ENCODE peak calls at places on chromosomes 7 and 10, in four cellular contexts. One of them, this sample, is unnamed.

GRCh38 chr7:112449353-112449752 is 907 bp upstream of the IFRD1 start:
- DNase-seq in cardiac muscle cell: no peak
- DNase-seq in AG10803: no peak
- DNase-seq in mammary epithelial cell: peak; percentile 84
- DNase-seq in this sample: peak; percentile 51

GRCh38 chr7:30175171-30175570 is 40.4 kb downstream of the MTURN start:
- DNase-seq in cardiac muscle cell: peak; percentile 55
- DNase-seq in AG10803: no peak
- DNase-seq in mammary epithelial cell: no peak
- DNase-seq in this sample: no peak

GRCh38 chr10:59752278-59752940 is 846 bp downstream of the MRLN start:
- DNase-seq in cardiac muscle cell: no peak
- DNase-seq in AG10803: no peak
- DNase-seq in mammary epithelial cell: no peak
- DNase-seq in this sample: no peak

GRCh38 chr10:26437637-26438461 is at the start of gene APBB1IP:
- DNase-seq in cardiac muscle cell: no peak
- DNase-seq in AG10803: peak; percentile 85
- DNase-seq in mammary epithelial cell: no peak
- DNase-seq in this sample: no peak

GRCh38 chr10:59276928-59277327 is 85.4 kb downstream of the FAM13C start:
- DNase-seq in cardiac muscle cell: no peak
- DNase-seq in AG10803: no peak
- DNase-seq in mammary epithelial cell: no peak
- DNase-seq in this sample: no peak

GRCh38 chr10:128147669-128148068 is 21.4 kb upstream of the MKI67 start:
- DNase-seq in cardiac muscle cell: no peak
- DNase-seq in AG10803: peak; percentile 97
- DNase-seq in mammary epithelial cell: peak; percentile 83
- DNase-seq in this sample: peak; percentile 73

GRCh38 chr10:125845617-125846016 is 22.3 kb downstream of the BCCIP start:
- DNase-seq in cardiac muscle cell: no peak
- DNase-seq in AG10803: no peak
- DNase-seq in mammary epithelial cell: no peak
- DNase-seq in this sample: no peak

GRCh38 chr7:710161-710560 is 16.3 kb upstream of the DNAAF5 start:
- DNase-seq in cardiac muscle cell: no peak
- DNase-seq in AG10803: no peak
- DNase-seq in mammary epithelial cell: no peak
- DNase-seq in this sample: no peak

GRCh38 chr7:47354831-47355541 is 226.9 kb downstream of the TNS3 start:
- DNase-seq in cardiac muscle cell: no peak
- DNase-seq in AG10803: no peak
- DNase-seq in mammary epithelial cell: no peak
- DNase-seq in this sample: no peak

GRCh38 chr7:38052786-38053185 is 125.3 kb upstream of the STARD3NL start:
- DNase-seq in cardiac muscle cell: no peak
- DNase-seq in AG10803: no peak
- DNase-seq in mammary epithelial cell: no peak
- DNase-seq in this sample: no peak

GRCh38 chr7:93811198-93811597 is 79.4 kb downstream of the TFPI2 start:
- DNase-seq in cardiac muscle cell: no peak
- DNase-seq in AG10803: no peak
- DNase-seq in mammary epithelial cell: no peak
- DNase-seq in this sample: no peak

GRCh38 chr7:45292481-45292880 is 134.9 kb downstream of the RAMP3 start:
- DNase-seq in cardiac muscle cell: peak; percentile 55
- DNase-seq in AG10803: no peak
- DNase-seq in mammary epithelial cell: no peak
- DNase-seq in this sample: peak; percentile 4

GRCh38 chr10:112369495-112370423 is 4.2 kb upstream of the ACSL5 start:
- DNase-seq in cardiac muscle cell: no peak
- DNase-seq in AG10803: no peak
- DNase-seq in mammary epithelial cell: no peak
- DNase-seq in this sample: no peak

GRCh38 chr7:130150587-130150986 is 54.6 kb downstream of the TMEM209 start:
- DNase-seq in cardiac muscle cell: no peak
- DNase-seq in AG10803: no peak
- DNase-seq in mammary epithelial cell: no peak
- DNase-seq in this sample: no peak

GRCh38 chr10:101972761-101973160 is 83.2 kb downstream of the ARMH3 start:
- DNase-seq in cardiac muscle cell: no peak
- DNase-seq in AG10803: no peak
- DNase-seq in mammary epithelial cell: no peak
- DNase-seq in this sample: no peak

GRCh38 chr10:68330852-68331454 is 911 bp upstream of the HNRNPH3 start:
- DNase-seq in cardiac muscle cell: no peak
- DNase-seq in AG10803: peak; percentile 20
- DNase-seq in mammary epithelial cell: no peak
- DNase-seq in this sample: peak; percentile 14

GRCh38 chr7:133971658-133972057 is 155.5 kb upstream of the LRGUK start:
- DNase-seq in cardiac muscle cell: no peak
- DNase-seq in AG10803: no peak
- DNase-seq in mammary epithelial cell: no peak
- DNase-seq in this sample: no peak

GRCh38 chr7:6600093-6600492 is 10.3 kb downstream of the INTS15 start:
- DNase-seq in cardiac muscle cell: no peak
- DNase-seq in AG10803: no peak
- DNase-seq in mammary epithelial cell: no peak
- DNase-seq in this sample: no peak

GRCh38 chr10:11045995-11046394 is 28.3 kb downstream of the CELF2 start:
- DNase-seq in cardiac muscle cell: no peak
- DNase-seq in AG10803: no peak
- DNase-seq in mammary epithelial cell: no peak
- DNase-seq in this sample: no peak

GRCh38 chr7:79598351-79598750 is 144.9 kb upstream of the MAGI2 start:
- DNase-seq in cardiac muscle cell: no peak
- DNase-seq in AG10803: no peak
- DNase-seq in mammary epithelial cell: no peak
- DNase-seq in this sample: no peak

GRCh38 chr10:102009801-102010425 is 46.1 kb downstream of the ARMH3 start:
- DNase-seq in cardiac muscle cell: peak; percentile 82
- DNase-seq in AG10803: peak; percentile 93
- DNase-seq in mammary epithelial cell: peak; percentile 79
- DNase-seq in this sample: peak; percentile 86

DNA sequence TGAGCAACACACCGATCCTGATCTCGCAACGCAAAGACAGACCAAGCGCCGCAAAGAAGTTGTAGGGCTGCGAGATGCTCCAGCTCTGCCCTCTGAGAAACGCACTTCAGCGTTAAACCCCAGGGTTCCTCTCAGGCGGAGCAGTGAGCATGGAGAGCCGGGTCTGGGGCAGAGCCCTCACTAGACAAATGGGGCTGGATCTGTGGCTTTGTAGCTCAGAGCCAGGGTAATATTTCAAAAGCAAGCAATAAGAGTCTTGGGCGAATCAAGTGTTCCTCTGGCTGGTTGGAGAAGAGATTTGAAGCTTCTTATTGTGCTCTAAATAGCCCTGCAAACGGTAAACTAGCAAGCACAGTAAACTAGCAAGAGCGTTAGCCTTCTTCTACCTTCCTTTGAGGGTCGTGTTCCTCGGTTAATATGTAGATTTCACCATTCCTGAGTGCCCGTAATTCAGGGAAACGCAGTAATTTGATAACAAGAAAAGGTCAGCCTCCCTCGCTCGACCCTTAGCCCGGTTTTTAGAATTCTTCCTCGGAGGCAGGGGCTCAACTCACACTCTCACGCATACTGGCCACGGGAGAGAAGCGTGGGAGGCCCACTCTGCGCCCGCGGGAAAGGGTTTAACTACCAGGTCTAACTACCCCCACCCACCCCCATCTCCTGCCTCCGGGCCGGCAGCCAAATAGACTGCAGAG is 6.7 kb downstream of the SKAP2 start:
- DNase-seq in cardiac muscle cell: peak; percentile 16
- DNase-seq in AG10803: peak; percentile 8
- DNase-seq in mammary epithelial cell: peak; percentile 51
- DNase-seq in this sample: no peak
- H3K4me3 ChIP-seq in cardiac muscle cell: no peak overlapping the region
- H3K4me3 ChIP-seq in AG10803: peak overlapping the region; percentile 28
- H3K4me3 ChIP-seq in mammary epithelial cell: peak overlapping the region; percentile 89
- H3K4me3 ChIP-seq in this sample: no peak overlapping the region

DNA sequence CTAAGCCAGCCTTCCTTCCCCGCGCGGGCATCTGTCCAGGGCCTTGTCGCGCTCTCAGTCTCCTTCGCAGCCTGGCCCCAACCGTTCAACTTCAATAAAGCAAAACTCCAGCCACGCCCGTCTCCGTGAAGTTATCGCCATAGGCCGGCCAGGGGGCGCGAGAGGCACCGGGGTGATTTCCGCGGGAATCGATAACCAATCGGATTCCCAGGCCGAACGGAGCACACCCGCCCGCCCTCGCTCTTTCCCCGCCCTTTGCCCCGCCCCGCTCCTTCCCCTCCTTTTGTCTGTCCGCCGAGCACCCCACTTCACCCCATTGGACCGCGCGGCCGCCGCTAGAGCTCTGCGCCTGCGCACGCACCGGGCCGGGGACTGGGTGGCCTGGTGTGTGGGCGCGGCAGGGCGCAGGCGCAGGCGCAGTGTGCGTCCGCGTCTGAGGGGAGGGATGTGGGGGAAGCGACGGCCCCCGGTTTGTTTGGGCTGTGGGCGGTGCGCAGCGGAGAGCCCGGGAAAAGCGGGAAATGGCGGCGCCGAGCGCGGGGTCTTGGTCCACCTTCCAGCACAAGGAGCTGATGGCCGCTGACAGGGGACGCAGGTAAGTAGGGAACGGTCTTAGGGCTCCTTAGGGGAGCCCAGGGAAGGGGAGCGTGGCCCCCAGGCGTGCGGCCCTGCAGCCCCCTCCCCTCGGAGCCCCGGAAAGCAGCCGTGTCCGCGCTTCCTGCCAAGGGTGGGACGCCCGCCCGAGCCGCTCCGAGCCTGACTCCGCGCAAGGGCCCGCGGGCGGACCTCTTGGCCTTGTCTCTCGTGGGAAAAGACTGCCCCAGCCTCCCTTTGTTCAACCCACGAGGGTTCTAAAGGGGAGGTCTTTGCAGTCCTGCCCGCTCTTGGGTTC is at the start of gene CASP2:
- DNase-seq in cardiac muscle cell: peak; percentile 97
- DNase-seq in AG10803: peak; percentile 96
- DNase-seq in mammary epithelial cell: peak; percentile 97
- DNase-seq in this sample: peak; percentile 87
- TF ChIP-seq CTCF in cardiac muscle cell: peak; percentile 34
- TF ChIP-seq CTCF in AG10803: peak; percentile 52
- TF ChIP-seq CTCF in mammary epithelial cell: peak; percentile 34
- TF ChIP-seq CTCF in this sample: no peak

GRCh38 chr7:99855236-99855635 is 21.6 kb downstream of the OR2AE1 start:
- DNase-seq in cardiac muscle cell: no peak
- DNase-seq in AG10803: no peak
- DNase-seq in mammary epithelial cell: no peak
- DNase-seq in this sample: no peak
- H3K4me3 ChIP-seq in cardiac muscle cell: no peak overlapping the region
- H3K4me3 ChIP-seq in AG10803: no peak overlapping the region
- H3K4me3 ChIP-seq in mammary epithelial cell: no peak overlapping the region
- H3K4me3 ChIP-seq in this sample: no peak overlapping the region

DNA sequence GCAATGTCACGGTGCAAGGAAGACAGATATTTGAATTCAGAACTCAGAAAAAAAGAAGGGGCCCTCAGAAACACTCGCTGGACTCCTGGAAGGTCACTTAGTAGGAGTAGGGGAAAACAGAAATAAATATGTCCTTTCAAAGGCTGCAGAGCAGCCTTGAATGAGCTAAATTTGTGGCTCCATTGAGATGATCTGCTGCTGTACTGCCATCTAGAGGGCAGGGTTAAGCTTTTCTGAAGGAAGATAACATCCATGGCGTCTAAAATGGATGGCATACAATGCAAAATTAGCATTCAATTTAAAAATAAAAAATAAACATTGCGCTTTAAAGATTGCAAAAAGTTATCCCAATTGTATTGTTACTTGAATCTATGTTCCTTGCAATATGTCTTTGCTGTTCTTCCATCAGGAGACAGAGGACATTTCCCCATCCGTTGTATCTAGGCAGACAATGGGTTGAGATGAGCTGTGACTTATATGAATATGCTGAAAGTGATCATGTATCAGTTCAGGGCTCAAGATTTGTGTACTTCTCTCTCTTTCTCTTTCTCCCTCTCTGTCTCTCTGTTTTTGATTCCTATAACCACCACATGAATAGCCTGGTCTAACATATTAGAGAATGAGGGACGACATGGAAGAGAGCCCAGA is 642.2 kb downstream of the SH2D4B start:
- DNase-seq in cardiac muscle cell: peak; percentile 28
- DNase-seq in AG10803: no peak
- DNase-seq in mammary epithelial cell: no peak
- DNase-seq in this sample: no peak
- TF ChIP-seq CTCF in cardiac muscle cell: no peak
- TF ChIP-seq CTCF in AG10803: no peak
- TF ChIP-seq CTCF in mammary epithelial cell: peak; percentile 50
- TF ChIP-seq CTCF in this sample: peak; percentile 14

GRCh38 chr10:73576890-73577591 is 14.1 kb downstream of the USP54 start:
- DNase-seq in cardiac muscle cell: no peak
- DNase-seq in AG10803: no peak
- DNase-seq in mammary epithelial cell: peak; percentile 44
- DNase-seq in this sample: peak; percentile 21
- H3K4me3 ChIP-seq in cardiac muscle cell: no peak overlapping the region
- H3K4me3 ChIP-seq in AG10803: no peak overlapping the region
- H3K4me3 ChIP-seq in mammary epithelial cell: no peak overlapping the region
- H3K4me3 ChIP-seq in this sample: no peak overlapping the region

DNA sequence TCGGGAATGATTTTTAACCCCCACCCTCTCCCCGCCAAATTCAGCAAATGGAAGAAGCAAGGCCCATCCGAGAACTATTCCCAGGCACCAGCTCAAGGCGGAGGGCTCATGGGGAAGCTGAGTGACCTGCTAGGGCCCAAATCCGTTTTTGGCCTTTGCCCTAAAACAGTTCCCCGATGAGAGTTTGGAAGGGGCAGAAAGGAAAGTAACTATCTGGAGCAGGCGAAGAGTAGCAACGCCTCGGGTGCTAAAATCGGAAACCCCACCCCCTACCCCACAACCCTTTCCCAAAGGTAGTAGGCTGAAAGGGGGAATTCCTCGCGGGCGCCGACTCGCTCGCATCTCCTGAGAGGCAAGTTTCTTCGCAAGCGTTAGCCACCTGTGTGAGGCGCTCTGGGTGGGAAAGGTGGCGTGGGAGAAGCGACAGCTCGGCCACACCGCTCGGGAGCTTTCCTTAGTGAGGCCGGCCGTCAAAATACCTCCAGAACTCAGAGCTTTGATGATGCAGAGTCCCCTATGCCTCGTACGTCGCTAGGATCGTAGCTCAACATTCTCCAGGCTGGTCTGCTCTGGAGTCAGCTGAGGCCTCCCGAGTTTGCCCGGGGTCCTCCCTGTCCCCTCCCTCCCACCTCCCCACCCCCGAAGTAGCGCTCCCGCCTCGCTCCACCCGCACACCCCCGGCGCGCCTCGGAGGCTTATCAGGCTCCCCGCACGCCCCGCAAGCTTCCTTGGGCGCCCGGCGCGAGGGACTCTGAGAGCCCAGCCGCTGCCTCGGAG is 638 bp upstream of the PRKG1 start:
- DNase-seq in cardiac muscle cell: peak; percentile 47
- DNase-seq in AG10803: peak; percentile 31
- DNase-seq in mammary epithelial cell: peak; percentile 10
- DNase-seq in this sample: peak; percentile 5
- TF ChIP-seq CTCF in cardiac muscle cell: no peak
- TF ChIP-seq CTCF in AG10803: peak; percentile 3
- TF ChIP-seq CTCF in mammary epithelial cell: no peak
- TF ChIP-seq CTCF in this sample: no peak

DNA sequence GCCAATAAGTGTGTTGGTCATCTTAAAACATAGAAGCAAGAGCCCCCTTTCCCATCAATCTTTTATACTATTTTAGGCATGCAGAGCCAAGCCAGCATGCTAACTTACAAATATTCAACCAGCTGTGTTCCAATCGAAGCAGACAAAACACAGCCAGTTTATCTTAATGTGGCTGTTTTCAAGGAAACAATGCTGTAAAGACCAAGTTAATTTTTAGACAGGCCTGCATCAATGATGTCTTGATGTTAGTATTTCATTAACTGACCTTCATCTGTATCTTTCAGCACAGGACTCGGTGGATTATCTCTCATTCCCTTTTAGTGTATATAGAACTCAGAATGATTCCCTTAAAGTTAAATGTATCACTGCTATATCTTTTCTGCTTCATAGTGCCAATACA is 262.0 kb upstream of the ZWINT start:
- DNase-seq in cardiac muscle cell: no peak
- DNase-seq in AG10803: no peak
- DNase-seq in mammary epithelial cell: no peak
- DNase-seq in this sample: no peak
- H3K4me3 ChIP-seq in cardiac muscle cell: no peak overlapping the region
- H3K4me3 ChIP-seq in AG10803: no peak overlapping the region
- H3K4me3 ChIP-seq in mammary epithelial cell: no peak overlapping the region
- H3K4me3 ChIP-seq in this sample: no peak overlapping the region